ENCODE peak calls at places on chromosome 18, in five cellular contexts. One of them, this sample, is unnamed.

GRCh38 chr18:74654637-74655036 is 57.0 kb downstream of the ZNF407 start:
- DNase-seq in NCI-H1436: no peak
- DNase-seq in activated T-helper 1 cell treated with anti-CD3 and anti-CD28 coated beads, Interleukin-2, amount 50 U/mL, for 16 hours: no peak
- DNase-seq in sciatic nerve: no peak
- DNase-seq in posterior vena cava: no peak
- DNase-seq in this sample: no peak

GRCh38 chr18:56789004-56789888 is 138.1 kb downstream of the WDR7 start:
- DNase-seq in NCI-H1436: no peak
- DNase-seq in activated T-helper 1 cell treated with anti-CD3 and anti-CD28 coated beads, Interleukin-2, amount 50 U/mL, for 16 hours: no peak
- DNase-seq in sciatic nerve: no peak
- DNase-seq in posterior vena cava: no peak
- DNase-seq in this sample: no peak

GRCh38 chr18:48003426-48004349 is 73.2 kb upstream of the SMAD2 start:
- DNase-seq in activated T-helper 1 cell treated with anti-CD3 and anti-CD28 coated beads, Interleukin-2, amount 50 U/mL, for 16 hours: no peak
- DNase-seq in sciatic nerve: no peak
- DNase-seq in posterior vena cava: no peak
- DNase-seq in NCI-H1436: no peak
- DNase-seq in this sample: no peak

GRCh38 chr18:48997985-48998831 is 47.4 kb upstream of the SMAD7 start:
- DNase-seq in NCI-H1436: no peak
- DNase-seq in sciatic nerve: no peak
- DNase-seq in posterior vena cava: peak; percentile 93
- DNase-seq in activated T-helper 1 cell treated with anti-CD3 and anti-CD28 coated beads, Interleukin-2, amount 50 U/mL, for 16 hours: no peak
- DNase-seq in this sample: no peak

GRCh38 chr18:71850602-71851001 is 693.5 kb downstream of the CBLN2 start:
- DNase-seq in sciatic nerve: no peak
- DNase-seq in activated T-helper 1 cell treated with anti-CD3 and anti-CD28 coated beads, Interleukin-2, amount 50 U/mL, for 16 hours: no peak
- DNase-seq in NCI-H1436: no peak
- DNase-seq in posterior vena cava: no peak
- DNase-seq in this sample: no peak

GRCh38 chr18:54222922-54223567 is 1.4 kb downstream of the MBD2 start:
- DNase-seq in sciatic nerve: no peak
- DNase-seq in activated T-helper 1 cell treated with anti-CD3 and anti-CD28 coated beads, Interleukin-2, amount 50 U/mL, for 16 hours: no peak
- DNase-seq in posterior vena cava: no peak
- DNase-seq in NCI-H1436: peak; percentile 52
- DNase-seq in this sample: peak; percentile 20

GRCh38 chr18:45384137-45384998 is 230.9 kb upstream of the SLC14A2 start:
- DNase-seq in NCI-H1436: peak; percentile 52
- DNase-seq in posterior vena cava: no peak
- DNase-seq in activated T-helper 1 cell treated with anti-CD3 and anti-CD28 coated beads, Interleukin-2, amount 50 U/mL, for 16 hours: no peak
- DNase-seq in sciatic nerve: no peak
- DNase-seq in this sample: peak; percentile 2

GRCh38 chr18:67581178-67581577 is 64.7 kb upstream of the DSEL start:
- DNase-seq in sciatic nerve: no peak
- DNase-seq in posterior vena cava: no peak
- DNase-seq in activated T-helper 1 cell treated with anti-CD3 and anti-CD28 coated beads, Interleukin-2, amount 50 U/mL, for 16 hours: no peak
- DNase-seq in NCI-H1436: no peak
- DNase-seq in this sample: no peak

GRCh38 chr18:60003610-60004185 is 103.9 kb downstream of the PMAIP1 start:
- DNase-seq in NCI-H1436: no peak
- DNase-seq in sciatic nerve: no peak
- DNase-seq in activated T-helper 1 cell treated with anti-CD3 and anti-CD28 coated beads, Interleukin-2, amount 50 U/mL, for 16 hours: no peak
- DNase-seq in posterior vena cava: no peak
- DNase-seq in this sample: no peak

GRCh38 chr18:11857177-11857887 is 6.1 kb downstream of the CHMP1B start:
- DNase-seq in activated T-helper 1 cell treated with anti-CD3 and anti-CD28 coated beads, Interleukin-2, amount 50 U/mL, for 16 hours: no peak
- DNase-seq in sciatic nerve: no peak
- DNase-seq in posterior vena cava: peak; percentile 93
- DNase-seq in NCI-H1436: no peak
- DNase-seq in this sample: no peak

GRCh38 chr18:13159579-13159978 is 59.0 kb upstream of the LDLRAD4 start:
- DNase-seq in sciatic nerve: no peak
- DNase-seq in posterior vena cava: no peak
- DNase-seq in activated T-helper 1 cell treated with anti-CD3 and anti-CD28 coated beads, Interleukin-2, amount 50 U/mL, for 16 hours: no peak
- DNase-seq in NCI-H1436: peak; percentile 46
- DNase-seq in this sample: no peak

GRCh38 chr18:23406271-23406787 is 46.8 kb upstream of the RIOK3 start:
- DNase-seq in sciatic nerve: no peak
- DNase-seq in NCI-H1436: no peak
- DNase-seq in activated T-helper 1 cell treated with anti-CD3 and anti-CD28 coated beads, Interleukin-2, amount 50 U/mL, for 16 hours: no peak
- DNase-seq in posterior vena cava: no peak
- DNase-seq in this sample: no peak

GRCh38 chr18:73365018-73365417 is 497.2 kb upstream of the NETO1 start:
- DNase-seq in sciatic nerve: no peak
- DNase-seq in NCI-H1436: no peak
- DNase-seq in posterior vena cava: no peak
- DNase-seq in activated T-helper 1 cell treated with anti-CD3 and anti-CD28 coated beads, Interleukin-2, amount 50 U/mL, for 16 hours: no peak
- DNase-seq in this sample: no peak

GRCh38 chr18:48727685-48728084 is 188.9 kb downstream of the CTIF start:
- DNase-seq in posterior vena cava: no peak
- DNase-seq in NCI-H1436: no peak
- DNase-seq in activated T-helper 1 cell treated with anti-CD3 and anti-CD28 coated beads, Interleukin-2, amount 50 U/mL, for 16 hours: no peak
- DNase-seq in sciatic nerve: no peak
- DNase-seq in this sample: no peak

GRCh38 chr18:32427084-32427933 is 43.4 kb downstream of the GAREM1 start:
- DNase-seq in posterior vena cava: no peak
- DNase-seq in activated T-helper 1 cell treated with anti-CD3 and anti-CD28 coated beads, Interleukin-2, amount 50 U/mL, for 16 hours: no peak
- DNase-seq in NCI-H1436: no peak
- DNase-seq in sciatic nerve: no peak
- DNase-seq in this sample: no peak

GRCh38 chr18:4789506-4789905 is 334.4 kb upstream of the DLGAP1 start:
- DNase-seq in posterior vena cava: no peak
- DNase-seq in activated T-helper 1 cell treated with anti-CD3 and anti-CD28 coated beads, Interleukin-2, amount 50 U/mL, for 16 hours: no peak
- DNase-seq in NCI-H1436: no peak
- DNase-seq in sciatic nerve: no peak
- DNase-seq in this sample: no peak

GRCh38 chr18:2952605-2953004 is 60.3 kb downstream of the LPIN2 start:
- DNase-seq in NCI-H1436: no peak
- DNase-seq in posterior vena cava: no peak
- DNase-seq in activated T-helper 1 cell treated with anti-CD3 and anti-CD28 coated beads, Interleukin-2, amount 50 U/mL, for 16 hours: no peak
- DNase-seq in sciatic nerve: no peak
- DNase-seq in this sample: no peak

GRCh38 chr18:74633652-74634352 is 36.1 kb downstream of the ZNF407 start:
- DNase-seq in sciatic nerve: no peak
- DNase-seq in NCI-H1436: no peak
- DNase-seq in posterior vena cava: no peak
- DNase-seq in activated T-helper 1 cell treated with anti-CD3 and anti-CD28 coated beads, Interleukin-2, amount 50 U/mL, for 16 hours: no peak
- DNase-seq in this sample: no peak

GRCh38 chr18:57441395-57441794 is 6.2 kb downstream of the ONECUT2 start:
- DNase-seq in NCI-H1436: no peak
- DNase-seq in activated T-helper 1 cell treated with anti-CD3 and anti-CD28 coated beads, Interleukin-2, amount 50 U/mL, for 16 hours: no peak
- DNase-seq in sciatic nerve: no peak
- DNase-seq in posterior vena cava: no peak
- DNase-seq in this sample: no peak

GRCh38 chr18:54149078-54149697 is 75.3 kb downstream of the MBD2 start:
- DNase-seq in activated T-helper 1 cell treated with anti-CD3 and anti-CD28 coated beads, Interleukin-2, amount 50 U/mL, for 16 hours: no peak
- DNase-seq in NCI-H1436: no peak
- DNase-seq in posterior vena cava: no peak
- DNase-seq in sciatic nerve: no peak
- DNase-seq in this sample: peak; percentile 50

GRCh38 chr18:12491611-12492435 is 84.1 kb downstream of the PRELID3A start:
- DNase-seq in NCI-H1436: no peak
- DNase-seq in activated T-helper 1 cell treated with anti-CD3 and anti-CD28 coated beads, Interleukin-2, amount 50 U/mL, for 16 hours: no peak
- DNase-seq in sciatic nerve: no peak
- DNase-seq in posterior vena cava: peak; percentile 31
- DNase-seq in this sample: no peak

GRCh38 chr18:67938691-67939090 is 422.2 kb upstream of the DSEL start:
- DNase-seq in NCI-H1436: no peak
- DNase-seq in sciatic nerve: no peak
- DNase-seq in activated T-helper 1 cell treated with anti-CD3 and anti-CD28 coated beads, Interleukin-2, amount 50 U/mL, for 16 hours: no peak
- DNase-seq in posterior vena cava: no peak
- DNase-seq in this sample: no peak

GRCh38 chr18:62277045-62277444 is 48.1 kb upstream of the TNFRSF11A start:
- DNase-seq in NCI-H1436: no peak
- DNase-seq in sciatic nerve: no peak
- DNase-seq in activated T-helper 1 cell treated with anti-CD3 and anti-CD28 coated beads, Interleukin-2, amount 50 U/mL, for 16 hours: no peak
- DNase-seq in posterior vena cava: no peak
- DNase-seq in this sample: no peak

GRCh38 chr18:35479911-35480586 is 17.7 kb downstream of the INO80C start:
- DNase-seq in sciatic nerve: no peak
- DNase-seq in activated T-helper 1 cell treated with anti-CD3 and anti-CD28 coated beads, Interleukin-2, amount 50 U/mL, for 16 hours: no peak
- DNase-seq in NCI-H1436: no peak
- DNase-seq in posterior vena cava: no peak
- DNase-seq in this sample: no peak

GRCh38 chr18:44507729-44508325 is 172.9 kb upstream of the SETBP1 start:
- DNase-seq in sciatic nerve: peak; percentile 60
- DNase-seq in NCI-H1436: no peak
- DNase-seq in posterior vena cava: peak; percentile 84
- DNase-seq in activated T-helper 1 cell treated with anti-CD3 and anti-CD28 coated beads, Interleukin-2, amount 50 U/mL, for 16 hours: no peak
- DNase-seq in this sample: no peak

GRCh38 chr18:73136134-73136533 is 268.3 kb upstream of the NETO1 start:
- DNase-seq in activated T-helper 1 cell treated with anti-CD3 and anti-CD28 coated beads, Interleukin-2, amount 50 U/mL, for 16 hours: no peak
- DNase-seq in sciatic nerve: no peak
- DNase-seq in NCI-H1436: peak; percentile 3
- DNase-seq in posterior vena cava: no peak
- DNase-seq in this sample: no peak